ENCODE peak calls at places on chromosomes 3 and 15, in seven cellular contexts. One of them, this sample, is unnamed.

GRCh38 chr3:18559323-18559972 is 134.3 kb upstream of the SATB1 start:
- DNase-seq in GM12878: no peak
- DNase-seq in HCT116: peak
- DNase-seq in HepG2: peak
- DNase-seq in H1: peak
- DNase-seq in K562: peak
- DNase-seq in SK-N-SH: peak
- DNase-seq in this sample: peak

GRCh38 chr3:159724627-159725026 is 264.0 kb upstream of the IL12A start:
- DNase-seq in H1: no peak
- DNase-seq in HepG2: no peak
- DNase-seq in GM12878: no peak
- DNase-seq in HCT116: no peak
- DNase-seq in SK-N-SH: no peak
- DNase-seq in K562: no peak
- DNase-seq in this sample: no peak

GRCh38 chr15:63157891-63158431 is 684 bp upstream of the RPS27L start:
- DNase-seq in GM12878: no peak
- DNase-seq in K562: peak
- DNase-seq in HepG2: peak
- DNase-seq in HCT116: peak
- DNase-seq in SK-N-SH: peak
- DNase-seq in H1: no peak
- DNase-seq in this sample: peak

GRCh38 chr3:113626513-113627371 is 69.7 kb downstream of the USF3 start:
- DNase-seq in H1: peak
- DNase-seq in SK-N-SH: peak
- DNase-seq in HepG2: peak
- DNase-seq in HCT116: peak
- DNase-seq in K562: peak
- DNase-seq in GM12878: no peak
- DNase-seq in this sample: peak

GRCh38 chr3:48467473-48468267 is 21.1 kb downstream of the ATRIP start:
- DNase-seq in K562: no peak
- DNase-seq in SK-N-SH: no peak
- DNase-seq in GM12878: no peak
- DNase-seq in HCT116: no peak
- DNase-seq in HepG2: no peak
- DNase-seq in H1: no peak
- DNase-seq in this sample: no peak

GRCh38 chr15:76345880-76346665 is 9.5 kb downstream of the ISL2 start:
- DNase-seq in GM12878: no peak
- DNase-seq in HepG2: peak
- DNase-seq in SK-N-SH: no peak
- DNase-seq in HCT116: no peak
- DNase-seq in K562: no peak
- DNase-seq in H1: no peak
- DNase-seq in this sample: no peak

GRCh38 chr3:105821433-105821832 is 47.4 kb downstream of the CBLB start:
- DNase-seq in SK-N-SH: no peak
- DNase-seq in HepG2: no peak
- DNase-seq in HCT116: no peak
- DNase-seq in GM12878: no peak
- DNase-seq in K562: no peak
- DNase-seq in H1: no peak
- DNase-seq in this sample: no peak

GRCh38 chr3:171295502-171296373 is 164.5 kb downstream of the TNIK start:
- DNase-seq in GM12878: no peak
- DNase-seq in HepG2: no peak
- DNase-seq in H1: no peak
- DNase-seq in SK-N-SH: no peak
- DNase-seq in HCT116: no peak
- DNase-seq in K562: no peak
- DNase-seq in this sample: peak

GRCh38 chr3:105960381-105960780 is 91.6 kb upstream of the CBLB start:
- DNase-seq in K562: no peak
- DNase-seq in GM12878: no peak
- DNase-seq in HCT116: no peak
- DNase-seq in H1: no peak
- DNase-seq in HepG2: no peak
- DNase-seq in SK-N-SH: no peak
- DNase-seq in this sample: no peak

GRCh38 chr3:153963012-153963411 is 158.2 kb upstream of the ARHGEF26 start:
- DNase-seq in HepG2: no peak
- DNase-seq in H1: no peak
- DNase-seq in K562: no peak
- DNase-seq in GM12878: no peak
- DNase-seq in HCT116: no peak
- DNase-seq in SK-N-SH: no peak
- DNase-seq in this sample: no peak

GRCh38 chr3:53585042-53585441 is 90.6 kb downstream of the CACNA1D start:
- DNase-seq in HCT116: no peak
- DNase-seq in GM12878: no peak
- DNase-seq in K562: no peak
- DNase-seq in H1: no peak
- DNase-seq in SK-N-SH: no peak
- DNase-seq in HepG2: no peak
- DNase-seq in this sample: no peak

GRCh38 chr3:57059416-57059815 is 1.0 kb upstream of the SPATA12 start:
- DNase-seq in HCT116: no peak
- DNase-seq in HepG2: no peak
- DNase-seq in H1: no peak
- DNase-seq in SK-N-SH: peak
- DNase-seq in GM12878: no peak
- DNase-seq in K562: no peak
- DNase-seq in this sample: no peak
- TF ChIP-seq JUND in HCT116: no peak
- TF ChIP-seq JUND in HepG2: no peak
- TF ChIP-seq JUND in H1: no peak
- TF ChIP-seq JUND in SK-N-SH: no peak
- TF ChIP-seq JUND in GM12878: no peak
- TF ChIP-seq JUND in K562: no peak
- TF ChIP-seq JUND in this sample: no peak

GRCh38 chr3:13539285-13539625 is 9.7 kb upstream of the FBLN2 start:
- DNase-seq in SK-N-SH: no peak
- DNase-seq in HCT116: no peak
- DNase-seq in K562: no peak
- DNase-seq in GM12878: no peak
- DNase-seq in H1: no peak
- DNase-seq in HepG2: no peak
- DNase-seq in this sample: no peak
- TF ChIP-seq JUND in SK-N-SH: no peak
- TF ChIP-seq JUND in HCT116: no peak
- TF ChIP-seq JUND in K562: no peak
- TF ChIP-seq JUND in GM12878: no peak
- TF ChIP-seq JUND in H1: no peak
- TF ChIP-seq JUND in HepG2: no peak
- TF ChIP-seq JUND in this sample: no peak

GRCh38 chr3:24972491-24972890 is 455.6 kb upstream of the RARB start:
- DNase-seq in GM12878: no peak
- DNase-seq in HCT116: no peak
- DNase-seq in H1: no peak
- DNase-seq in HepG2: no peak
- DNase-seq in K562: no peak
- DNase-seq in SK-N-SH: no peak
- DNase-seq in this sample: no peak
- TF ChIP-seq JUND in GM12878: no peak
- TF ChIP-seq JUND in HCT116: no peak
- TF ChIP-seq JUND in H1: no peak
- TF ChIP-seq JUND in HepG2: no peak
- TF ChIP-seq JUND in K562: no peak
- TF ChIP-seq JUND in SK-N-SH: no peak
- TF ChIP-seq JUND in this sample: no peak

DNA sequence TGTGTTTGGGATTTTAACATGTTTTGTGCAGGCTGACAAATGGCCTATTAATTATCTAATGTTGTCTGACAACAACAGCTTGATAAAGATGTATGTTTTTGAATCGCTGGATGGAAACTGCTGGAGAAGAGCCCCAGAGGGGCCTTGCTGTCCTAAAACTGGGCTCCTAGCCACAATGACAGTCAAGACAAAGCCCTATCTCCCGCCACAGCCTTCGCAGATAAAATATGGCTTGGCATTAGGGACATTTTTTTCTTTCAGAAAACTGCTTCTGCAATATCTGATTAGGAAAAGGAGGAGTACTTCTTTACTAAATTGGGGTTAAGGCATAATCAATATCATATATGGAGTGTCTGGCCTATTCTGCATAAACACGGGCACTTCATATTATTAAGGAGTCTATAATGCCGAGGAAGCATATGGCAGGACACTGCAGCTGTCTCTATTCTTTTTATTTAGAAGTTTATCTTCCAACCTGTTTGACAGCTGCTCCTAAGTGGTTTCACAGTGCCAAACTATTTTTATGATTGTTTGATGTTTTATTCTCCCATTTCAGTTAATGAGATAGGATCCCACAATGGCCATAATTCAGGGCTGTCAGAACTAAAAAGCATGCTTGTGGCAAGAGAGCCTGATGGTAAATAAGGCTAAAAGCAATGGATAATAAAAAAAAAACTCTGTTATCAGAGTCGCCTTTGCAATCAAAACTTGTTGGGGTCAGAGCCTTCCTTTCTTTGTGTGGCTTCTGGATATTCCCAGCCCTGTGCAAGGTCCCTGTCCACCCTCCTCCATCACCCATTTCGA is 210.1 kb downstream of the MECOM start:
- DNase-seq in GM12878: no peak
- DNase-seq in HepG2: no peak
- DNase-seq in SK-N-SH: peak
- DNase-seq in K562: peak
- DNase-seq in H1: no peak
- DNase-seq in HCT116: no peak
- DNase-seq in this sample: no peak
- TF ChIP-seq JUND in GM12878: no peak
- TF ChIP-seq JUND in HepG2: no peak
- TF ChIP-seq JUND in SK-N-SH: no peak
- TF ChIP-seq JUND in K562: no peak
- TF ChIP-seq JUND in H1: no peak
- TF ChIP-seq JUND in HCT116: no peak
- TF ChIP-seq JUND in this sample: no peak

GRCh38 chr3:52221141-52221562 is 4.3 kb downstream of the TLR9 start:
- DNase-seq in SK-N-SH: no peak
- DNase-seq in H1: no peak
- DNase-seq in HCT116: no peak
- DNase-seq in K562: no peak
- DNase-seq in HepG2: no peak
- DNase-seq in GM12878: no peak
- DNase-seq in this sample: no peak

GRCh38 chr3:52220380-52221026 is 4.9 kb downstream of the TLR9 start:
- DNase-seq in HepG2: peak
- DNase-seq in H1: no peak
- DNase-seq in SK-N-SH: peak
- DNase-seq in K562: peak
- DNase-seq in GM12878: no peak
- DNase-seq in HCT116: peak
- DNase-seq in this sample: peak

GRCh38 chr3:52223449-52224408 is 1.7 kb downstream of the TLR9 start:
- DNase-seq in H1: no peak
- DNase-seq in HCT116: no peak
- DNase-seq in SK-N-SH: no peak
- DNase-seq in HepG2: no peak
- DNase-seq in K562: no peak
- DNase-seq in GM12878: no peak
- DNase-seq in this sample: no peak

GRCh38 chr3:52222319-52223221 is 2.9 kb downstream of the TLR9 start:
- DNase-seq in K562: no peak
- DNase-seq in HepG2: no peak
- DNase-seq in HCT116: no peak
- DNase-seq in GM12878: no peak
- DNase-seq in SK-N-SH: no peak
- DNase-seq in H1: no peak
- DNase-seq in this sample: no peak

DNA sequence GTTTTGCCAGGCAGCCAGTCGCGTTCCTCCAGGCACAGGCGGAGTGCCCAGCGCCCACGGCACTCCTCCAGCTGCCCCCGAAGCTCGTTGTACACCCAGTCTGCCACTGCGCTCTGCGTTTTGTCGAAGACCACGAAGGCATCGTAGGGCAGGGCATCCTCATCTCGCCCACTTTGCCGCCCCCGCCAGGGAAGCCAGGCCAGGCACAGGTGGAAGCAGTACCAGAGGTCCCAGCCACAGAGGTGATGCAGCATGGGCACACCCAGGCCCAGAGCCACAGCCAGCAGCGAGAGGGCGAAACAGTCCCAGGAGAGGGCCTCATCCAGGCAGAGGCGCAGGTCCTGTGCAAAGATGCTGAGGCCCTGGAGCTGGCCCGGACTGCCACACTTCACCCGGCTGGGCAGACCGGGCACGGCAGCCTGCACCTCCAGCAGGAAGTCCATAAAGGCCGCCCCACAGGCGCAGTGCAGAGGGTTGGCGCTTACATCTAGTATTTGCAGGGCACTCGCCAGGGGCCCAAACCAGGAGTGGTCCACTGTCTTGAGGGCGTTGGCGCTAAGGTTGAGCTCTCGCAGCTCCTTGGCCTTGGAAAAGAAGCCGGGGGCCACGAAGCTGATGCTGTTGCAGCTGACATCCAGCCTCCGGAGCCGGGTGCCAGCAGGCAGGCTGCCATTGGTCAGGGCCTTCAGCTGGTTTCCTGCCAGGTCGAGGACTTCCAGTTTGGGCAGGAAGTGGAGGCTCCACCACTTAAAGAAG is 3.7 kb downstream of the TLR9 start:
- DNase-seq in K562: no peak
- DNase-seq in SK-N-SH: no peak
- DNase-seq in HepG2: no peak
- DNase-seq in HCT116: no peak
- DNase-seq in H1: no peak
- DNase-seq in GM12878: no peak
- DNase-seq in this sample: no peak
- TF ChIP-seq JUND in K562: no peak
- TF ChIP-seq JUND in SK-N-SH: no peak
- TF ChIP-seq JUND in HepG2: no peak
- TF ChIP-seq JUND in HCT116: no peak
- TF ChIP-seq JUND in H1: no peak
- TF ChIP-seq JUND in GM12878: no peak
- TF ChIP-seq JUND in this sample: no peak